ENCODE peak calls at places on chromosomes 4 and X, in six cellular contexts. C is AG10803, J is Kasumi-1, O is lower leg skin, I is nephron progenitor cell, W is amniotic stem cell. Y is an unnamed sample.

GRCh38 chr4:74109116-74109791 is 10.3 kb upstream of the CXCL2 start:
- DNase-seq in C (peak), J (no peak), O (no peak), I (peak), W (peak), Y (peak)

GRCh38 chrX:123340691-123341090 is 156.6 kb downstream of the GRIA3 start:
- DNase-seq in C (peak), J (no peak), O (no peak), I (no peak), W (no peak), Y (peak)

GRCh38 chr4:181688886-181689285 is 554.3 kb upstream of the TENM3 start:
- DNase-seq in C (no peak), J (no peak), O (no peak), I (no peak), W (no peak), Y (no peak)

GRCh38 chr4:3613980-3614730 is 81.9 kb upstream of the LRPAP1 start:
- DNase-seq in C (peak), J (no peak), O (no peak), I (no peak), W (no peak), Y (peak)

GRCh38 chr4:2334826-2335728 is 73.2 kb upstream of the MXD4 start:
- DNase-seq in C (no peak), J (no peak), O (peak), I (no peak), W (no peak), Y (no peak)

GRCh38 chr4:1244081-1244977 is 4.6 kb downstream of the CTBP1 start:
- DNase-seq in C (no peak), J (no peak), O (peak), I (no peak), W (no peak), Y (peak)

GRCh38 chr4:168304744-168305459 is 13.7 kb downstream of the DDX60 start:
- DNase-seq in C (peak), J (no peak), O (no peak), I (no peak), W (peak), Y (peak)

GRCh38 chrX:95919605-95920004 is 765.0 kb upstream of the DIAPH2 start:
- DNase-seq in C (no peak), J (no peak), O (no peak), I (no peak), W (no peak), Y (no peak)

GRCh38 chr4:123381996-123382395 is 14.6 kb upstream of the SPRY1 start:
- DNase-seq in C (peak), J (no peak), O (no peak), I (no peak), W (no peak), Y (no peak)

GRCh38 chr4:149293233-149293632 is 522.4 kb downstream of the IQCM start:
- DNase-seq in C (no peak), J (no peak), O (no peak), I (no peak), W (no peak), Y (no peak)

GRCh38 chr4:139281212-139281611 is 1.2 kb upstream of the MGARP start:
- DNase-seq in C (no peak), J (no peak), O (no peak), I (no peak), W (no peak), Y (no peak)

GRCh38 chr4:47907247-47907646 is 7.1 kb downstream of the NFXL1 start:
- DNase-seq in C (peak), J (no peak), O (no peak), I (no peak), W (no peak), Y (no peak)

GRCh38 chr4:2008671-2008920 is 178 bp downstream of the NELFA start:
- DNase-seq in C (no peak), J (no peak), O (no peak), I (no peak), W (no peak), Y (no peak)

GRCh38 chr4:103076777-103077347 is 301 bp upstream of the SLC9B2 start:
- DNase-seq in C (no peak), J (peak), O (no peak), I (no peak), W (no peak), Y (no peak)

GRCh38 chr4:98260047-98260578 is 1.1 kb upstream of the RAP1GDS1 start:
- DNase-seq in C (no peak), J (peak), O (peak), I (peak), W (peak), Y (peak)

GRCh38 chrX:106404512-106404911 is 207.3 kb upstream of the RADX start:
- DNase-seq in C (no peak), J (no peak), O (no peak), I (no peak), W (no peak), Y (no peak)

GRCh38 chr4:168679397-168680176 is 182.7 kb downstream of the PALLD start:
- DNase-seq in C (no peak), J (no peak), O (no peak), I (no peak), W (peak), Y (no peak)

GRCh38 chr4:127686656-127687055 is 43.5 kb upstream of the SLC25A31 start:
- DNase-seq in C (peak), J (no peak), O (no peak), I (no peak), W (no peak), Y (peak)

GRCh38 chr4:1608196-1608820 is 75.8 kb downstream of the FAM53A start:
- DNase-seq in C (no peak), J (no peak), O (no peak), I (peak), W (no peak), Y (no peak)

GRCh38 chr4:17286737-17287460 is 225.0 kb downstream of the QDPR start:
- DNase-seq in C (no peak), J (no peak), O (no peak), I (no peak), W (no peak), Y (no peak)

GRCh38 chr4:182447938-182448280 is 204.7 kb downstream of the TENM3 start:
- DNase-seq in C (no peak), J (no peak), O (peak), I (no peak), W (no peak), Y (no peak)

GRCh38 chrX:153245288-153245731 is 66.2 kb downstream of the MAGEA1 start:
- DNase-seq in C (no peak), J (no peak), O (no peak), I (no peak), W (no peak), Y (no peak)

GRCh38 chr4:87560802-87561201 is 31.6 kb upstream of the SPARCL1 start:
- DNase-seq in C (no peak), J (no peak), O (no peak), I (no peak), W (no peak), Y (no peak)

GRCh38 chr4:181219783-181220416 is 1023.3 kb upstream of the TENM3 start:
- DNase-seq in C (no peak), J (no peak), O (no peak), I (no peak), W (no peak), Y (no peak)

GRCh38 chrX:93242897-93243296 is 430.5 kb downstream of the NAP1L3 start:
- DNase-seq in C (no peak), J (no peak), O (no peak), I (no peak), W (no peak), Y (no peak)

GRCh38 chr4:13881880-13882279 is 254.4 kb upstream of the BOD1L1 start:
- DNase-seq in C (no peak), J (no peak), O (no peak), I (no peak), W (no peak), Y (no peak)